ENCODE peak calls at places on chromosome 6, in ten cellular contexts. X is colonic mucosa; C is heart right ventricle; A is MM.1S; D is mesenchymal stem cell; S is psoas muscle; K is CD4-positive, alpha-beta memory T cell; E is adrenal gland; R is Panc1; L is left lung. M is an unnamed sample. For H3K4me1, the result is how much of the 10 kb centered on the place peaks cover.

GRCh38 chr6:160343144-160343543 is 5.0 kb upstream of the SLC22A3 start:
- DNase-seq in X (no peak), C (no peak), A (no peak), D (no peak), S (no peak), K (no peak), E (no peak), R (no peak), L (no peak), M (no peak)

GRCh38 chr6:149903938-149904611 is 6.2 kb upstream of the RAET1E start:
- DNase-seq in X (peak), C (no peak), A (no peak), D (no peak), S (no peak), K (no peak), E (no peak), R (no peak), L (no peak), M (no peak)

GRCh38 chr6:100493206-100493888 is 28.6 kb upstream of the SIM1 start:
- DNase-seq in X (no peak), C (no peak), A (no peak), D (no peak), S (no peak), K (no peak), E (no peak), R (no peak), L (no peak), M (no peak)

GRCh38 chr6:13380761-13381160 is 52.4 kb upstream of the TBC1D7 start:
- DNase-seq in X (no peak), C (no peak), A (no peak), D (no peak), S (no peak), K (no peak), E (no peak), R (no peak), L (no peak), M (no peak)

GRCh38 chr6:107418118-107418517 is 41.2 kb downstream of the PDSS2 start:
- DNase-seq in X (no peak), C (no peak), A (peak), D (peak), S (no peak), K (no peak), E (no peak), R (peak), L (no peak), M (peak)

GRCh38 chr6:54431466-54431865 is 123.2 kb downstream of the TINAG start:
- DNase-seq in X (no peak), C (no peak), A (no peak), D (no peak), S (no peak), K (no peak), E (no peak), R (no peak), L (no peak), M (no peak)

GRCh38 chr6:36239710-36240256 is 30.1 kb upstream of the PNPLA1 start:
- DNase-seq in X (no peak), C (no peak), A (no peak), D (no peak), S (no peak), K (no peak), E (peak), R (no peak), L (no peak), M (no peak)

GRCh38 chr6:118203421-118204000 is 296.4 kb downstream of the SLC35F1 start:
- DNase-seq in X (no peak), C (no peak), A (no peak), D (no peak), S (no peak), K (no peak), E (no peak), R (no peak), L (no peak), M (no peak)

GRCh38 chr6:10630178-10630577 is 64.2 kb downstream of the C6orf52 start:
- DNase-seq in X (no peak), C (no peak), A (no peak), D (no peak), S (no peak), K (no peak), E (no peak), R (no peak), L (no peak), M (no peak)

GRCh38 chr6:10627800-10628199 is 66.6 kb downstream of the C6orf52 start:
- DNase-seq in X (no peak), C (no peak), A (no peak), D (no peak), S (no peak), K (no peak), E (no peak), R (no peak), L (no peak), M (no peak)

DNA sequence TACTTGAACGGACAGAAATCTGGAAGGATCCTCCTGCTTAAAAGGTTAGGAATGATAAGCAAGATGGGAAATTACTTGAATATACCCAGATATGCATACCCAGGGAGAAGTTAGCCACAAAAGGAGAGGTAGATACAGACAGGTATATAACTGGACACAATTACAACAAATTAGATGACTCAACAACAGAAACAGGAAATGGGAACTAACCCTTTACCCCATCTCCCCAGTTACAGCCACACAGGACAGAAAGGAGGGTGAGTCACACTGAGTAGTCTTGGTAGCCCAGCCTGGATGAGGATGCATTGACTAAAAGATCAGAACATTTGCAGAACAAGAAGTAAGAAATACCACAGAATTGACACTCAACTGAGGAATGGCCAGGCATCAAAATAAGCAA is 61.2 kb downstream of the C6orf52 start:
- DNase-seq in X (no peak), C (no peak), A (peak), D (peak), S (no peak), K (no peak), E (no peak), R (peak), L (no peak), M (no peak)
- H3K27ac ChIP-seq in X (no peak), C (no peak), A (peak), D (peak), S (no peak), K (no peak), E (no peak), R (no peak), L (no peak), M (no peak)

DNA sequence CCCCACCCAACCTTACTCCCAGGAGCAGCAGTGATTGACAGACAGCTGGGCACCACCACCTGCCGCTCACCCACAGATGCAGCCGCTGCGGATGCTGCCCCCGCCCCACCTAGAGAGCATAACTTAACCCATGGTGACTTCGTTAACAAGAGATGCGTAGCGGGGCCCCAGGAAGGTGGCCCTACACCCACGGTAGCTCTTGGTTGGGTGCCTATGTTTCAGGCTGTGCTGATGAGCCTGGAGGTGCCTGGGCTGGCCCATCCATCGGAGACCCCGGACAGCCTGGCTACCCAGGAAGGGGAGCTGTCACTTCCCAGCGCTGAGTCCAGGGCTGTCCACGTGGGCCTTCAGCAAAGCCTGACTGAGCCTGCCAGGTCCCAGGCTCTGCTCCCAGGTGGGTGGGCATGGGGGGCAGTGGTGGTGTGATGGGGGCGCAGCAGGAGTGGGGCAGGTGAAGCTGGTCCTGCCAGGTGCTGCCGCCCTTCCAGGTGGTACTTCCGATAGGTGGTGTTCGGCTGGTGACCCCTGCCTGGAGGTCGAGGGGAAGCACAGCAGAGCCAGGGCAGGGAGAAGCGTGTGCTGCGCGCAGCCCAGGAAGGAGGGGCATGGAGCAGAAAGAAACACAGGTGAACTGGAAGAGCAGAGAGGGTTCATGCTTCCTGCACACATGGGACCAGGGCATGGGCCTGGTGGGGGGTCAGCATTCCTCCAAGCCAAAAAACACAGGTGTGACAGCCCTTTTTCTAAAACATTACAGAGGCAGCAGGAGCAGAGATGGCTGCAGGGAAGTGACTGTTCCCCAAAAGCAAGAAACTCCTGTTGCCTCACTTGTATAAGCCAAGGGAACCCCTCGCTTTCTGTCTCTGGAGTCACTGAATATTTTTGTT is 56.9 kb downstream of the SYNJ2 start:
- DNase-seq in X (no peak), C (no peak), A (no peak), D (no peak), S (no peak), K (no peak), E (no peak), R (no peak), L (no peak), M (no peak)
- H3K4me3 ChIP-seq in X (no peak), C (no peak), A (no peak), D (no peak), S (no peak), K (no peak), E (no peak), R (no peak), L (no peak), M (no peak)

GRCh38 chr6:18204691-18205090 is 49.5 kb downstream of the KDM1B start:
- DNase-seq in X (no peak), C (no peak), A (no peak), D (no peak), S (no peak), K (no peak), E (no peak), R (no peak), L (no peak), M (no peak)
- H3K4me1 ChIP-seq in X (under half), C (under half), A (under half), D (under half), S (under half), K (under half), E (under half), R (under half), L (under half), M (under half)

GRCh38 chr6:157755752-157756411 is 67.2 kb upstream of the SNX9 start:
- DNase-seq in X (no peak), C (no peak), A (no peak), D (no peak), S (no peak), K (peak), E (no peak), R (no peak), L (no peak), M (no peak)
- H3K27ac ChIP-seq in X (no peak), C (no peak), A (no peak), D (no peak), S (no peak), K (no peak), E (no peak), R (peak), L (no peak), M (no peak)

GRCh38 chr6:53317861-53318260 is 30.9 kb downstream of the ELOVL5 start:
- DNase-seq in X (no peak), C (no peak), A (no peak), D (no peak), S (no peak), K (no peak), E (peak), R (no peak), L (no peak), M (no peak)

GRCh38 chr6:53320964-53321363 is 27.8 kb downstream of the ELOVL5 start:
- DNase-seq in X (no peak), C (no peak), A (no peak), D (peak), S (no peak), K (no peak), E (no peak), R (no peak), L (no peak), M (no peak)

GRCh38 chr6:53322188-53323029 is 26.3 kb downstream of the ELOVL5 start:
- DNase-seq in X (no peak), C (no peak), A (no peak), D (peak), S (no peak), K (no peak), E (no peak), R (no peak), L (no peak), M (no peak)

GRCh38 chr6:53318429-53318828 is 30.3 kb downstream of the ELOVL5 start:
- DNase-seq in X (no peak), C (no peak), A (no peak), D (no peak), S (no peak), K (no peak), E (no peak), R (no peak), L (no peak), M (no peak)

GRCh38 chr6:53321701-53322100 is 27.0 kb downstream of the ELOVL5 start:
- DNase-seq in X (no peak), C (no peak), A (no peak), D (no peak), S (no peak), K (no peak), E (no peak), R (no peak), L (no peak), M (no peak)
- H3K4me3 ChIP-seq in X (no peak), C (no peak), A (no peak), D (no peak), S (no peak), K (no peak), E (no peak), R (no peak), L (no peak), M (no peak)

GRCh38 chr6:110179406-110180227 is at the start of gene WASF1:
- DNase-seq in X (peak), C (peak), A (peak), D (peak), S (peak), K (peak), E (peak), R (peak), L (peak), M (peak)
- H3K4me1 ChIP-seq in X (under half), C (under half), A (under half), D (under half), S (under half), K (under half), E (under half), R (half or more), L (under half), M (under half)

GRCh38 chr6:56669041-56669440 is 26.4 kb upstream of the DST start:
- DNase-seq in X (no peak), C (no peak), A (no peak), D (no peak), S (no peak), K (no peak), E (no peak), R (no peak), L (no peak), M (no peak)
- H3K27ac ChIP-seq in X (no peak), C (peak), A (no peak), D (no peak), S (peak), K (no peak), E (peak), R (no peak), L (peak), M (no peak)